ENCODE peak calls at places on chromosomes 16 and 17, in eight cellular contexts. R is prostate gland, U is heart left ventricle, C is spleen, Y is sigmoid colon, I is A549, S is IMR-90, T is esophagus squamous epithelium. L is an unnamed sample. For H3K4me1, the result is how much of the 10 kb centered on the place peaks cover.

GRCh38 chr16:82059161-82059982 is 24.3 kb downstream of the HSD17B2 start:
- DNase-seq in R (no peak), U (no peak), C (no peak), Y (no peak), I (no peak), S (no peak), T (no peak), L (no peak)

GRCh38 chr17:31560836-31561235 is 169.4 kb downstream of the RAB11FIP4 start:
- DNase-seq in R (no peak), U (no peak), C (no peak), Y (no peak), I (no peak), S (no peak), T (no peak), L (no peak)

GRCh38 chr16:51290886-51291285 is 139.8 kb upstream of the SALL1 start:
- DNase-seq in R (no peak), U (no peak), C (no peak), Y (no peak), I (no peak), S (no peak), T (no peak), L (no peak)

GRCh38 chr16:83603981-83604570 is 203.7 kb upstream of the HSBP1 start:
- DNase-seq in R (no peak), U (no peak), C (no peak), Y (no peak), I (no peak), S (no peak), T (no peak), L (no peak)

GRCh38 chr17:15257316-15257925 is 7.7 kb downstream of the PMP22 start:
- DNase-seq in R (peak), U (peak), C (peak), Y (peak), I (peak), S (peak), T (no peak), L (peak)

GRCh38 chr16:46975908-46976470 is 2.5 kb upstream of the DNAJA2 start:
- DNase-seq in R (no peak), U (no peak), C (no peak), Y (no peak), I (no peak), S (no peak), T (no peak), L (no peak)

GRCh38 chr17:65588194-65588808 is 26.9 kb upstream of the AXIN2 start:
- DNase-seq in R (peak), U (no peak), C (no peak), Y (no peak), I (peak), S (no peak), T (no peak), L (peak)

GRCh38 chr17:44314869-44315661 is 6.7 kb downstream of the RUNDC3A start:
- DNase-seq in R (no peak), U (no peak), C (no peak), Y (no peak), I (peak), S (no peak), T (no peak), L (peak)

GRCh38 chr16:85637808-85638186 is 24.7 kb downstream of the GSE1 start:
- DNase-seq in R (no peak), U (no peak), C (no peak), Y (no peak), I (no peak), S (no peak), T (no peak), L (peak)
- H3K4me1 ChIP-seq in R (under half), U (under half), C (under half), Y (under half), I (under half), S (under half), T (half or more), L (half or more)

GRCh38 chr16:78444-79145 is 570 bp downstream of the MPG start:
- DNase-seq in R (no peak), U (peak), C (peak), Y (peak), I (no peak), S (peak), T (no peak), L (peak)

GRCh38 chr16:76535-77272 is 1.3 kb upstream of the MPG start:
- DNase-seq in R (no peak), U (peak), C (no peak), Y (peak), I (no peak), S (peak), T (no peak), L (no peak)

GRCh38 chr16:77807-78443 is at the start of gene MPG:
- DNase-seq in R (peak), U (peak), C (peak), Y (peak), I (peak), S (peak), T (no peak), L (peak)

GRCh38 chr16:75580-76501 is 2.2 kb upstream of the MPG start:
- DNase-seq in R (no peak), U (peak), C (no peak), Y (peak), I (no peak), S (peak), T (no peak), L (peak)

DNA sequence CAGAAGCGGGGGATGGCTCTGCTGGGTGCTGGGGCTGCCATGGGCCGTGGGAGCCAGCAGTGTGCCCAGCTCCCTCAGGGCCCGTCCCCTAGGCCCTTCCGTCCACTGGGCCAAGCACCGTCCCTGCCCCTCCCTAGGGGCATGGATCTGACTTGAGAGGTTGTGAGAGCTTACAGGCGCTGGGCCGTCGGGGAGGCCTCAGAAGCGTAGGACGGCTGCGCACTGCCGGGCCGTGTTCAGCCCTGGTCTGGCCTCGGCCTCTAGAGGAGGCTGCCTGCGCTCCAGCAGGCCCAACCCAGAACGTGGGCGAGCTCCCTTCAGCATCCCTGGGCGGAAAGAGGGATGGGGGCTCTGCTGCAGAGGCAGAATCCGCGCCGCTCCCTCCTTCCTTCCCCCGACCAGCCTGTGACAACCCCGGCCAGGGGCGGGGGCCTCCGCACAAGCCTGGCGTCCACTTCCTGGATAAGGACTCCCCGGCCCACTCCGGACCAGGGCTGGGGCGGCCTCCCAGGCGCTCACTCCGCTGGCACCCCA is 685 bp upstream of the MPG start:
- DNase-seq in R (no peak), U (peak), C (peak), Y (peak), I (peak), S (peak), T (no peak), L (no peak)
- TF ChIP-seq POLR2A in R (no peak), U (no peak), C (no peak), Y (no peak), I (peak), S (no peak), T (no peak), L (no peak)

DNA sequence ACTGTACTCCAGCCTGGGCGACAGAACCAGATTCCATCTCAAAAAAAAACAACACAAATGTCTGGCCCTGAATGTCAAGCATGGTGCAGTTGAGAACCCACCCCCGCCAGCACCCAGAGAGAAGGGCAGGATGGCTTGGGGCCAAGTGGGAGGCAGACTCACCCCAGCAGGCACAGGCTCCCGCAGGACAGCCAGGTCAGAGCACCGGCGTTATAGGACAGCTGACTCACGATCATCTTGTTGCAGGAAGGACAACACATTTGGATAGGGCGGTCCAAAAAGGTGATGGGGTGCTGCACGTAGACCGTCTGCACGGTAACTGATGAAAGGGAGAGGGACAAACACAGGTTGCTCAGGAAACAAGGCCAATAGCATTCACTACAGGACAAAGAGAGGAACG is 33.3 kb downstream of the LITAF start:
- DNase-seq in R (no peak), U (no peak), C (no peak), Y (no peak), I (peak), S (no peak), T (no peak), L (no peak)
- H3K4me3 ChIP-seq in R (no peak), U (no peak), C (no peak), Y (no peak), I (no peak), S (no peak), T (no peak), L (no peak)

GRCh38 chr17:4483012-4483840 is 15.5 kb upstream of the SPNS2 start:
- DNase-seq in R (no peak), U (peak), C (no peak), Y (no peak), I (peak), S (no peak), T (no peak), L (peak)
- H3K4me1 ChIP-seq in R (under half), U (under half), C (half or more), Y (under half), I (under half), S (under half), T (under half), L (half or more)